ENCODE peak calls at places on chromosomes 13 and 19, in six cellular contexts. V, W, T, J, H and R are unnamed samples.

GRCh38 chr19:42242512-42243409 is at the start of gene GSK3A:
- DNase-seq in V (peak; percentile 99), W (peak; percentile 99), T (peak; percentile 99), J (peak; percentile 99), H (peak; percentile 99), R (peak; percentile 100)

GRCh38 chr19:4375164-4375619 is 25.2 kb downstream of the SH3GL1 start:
- DNase-seq in V (no peak), W (no peak), T (peak; percentile 91), J (no peak), H (no peak), R (peak; percentile 86)

GRCh38 chr13:40550130-40550529 is 116.3 kb downstream of the FOXO1 start:
- DNase-seq in V (no peak), W (no peak), T (no peak), J (no peak), H (no peak), R (no peak)

GRCh38 chr19:27776020-27776419 is 1436.9 kb downstream of the UQCRFS1 start:
- DNase-seq in V (peak; percentile 31), W (no peak), T (peak; percentile 81), J (no peak), H (no peak), R (no peak)

GRCh38 chr13:39134574-39134973 is 96.3 kb downstream of the NHLRC3 start:
- DNase-seq in V (no peak), W (no peak), T (no peak), J (no peak), H (no peak), R (no peak)

GRCh38 chr13:92838786-92839185 is 387.8 kb upstream of the GPC6 start:
- DNase-seq in V (peak; percentile 94), W (no peak), T (no peak), J (no peak), H (no peak), R (no peak)

GRCh38 chr13:100254002-100254401 is 165.1 kb downstream of the PCCA start:
- DNase-seq in V (no peak), W (no peak), T (no peak), J (no peak), H (no peak), R (no peak)

GRCh38 chr13:97403893-97404683 is 29.9 kb upstream of the RAP2A start:
- DNase-seq in V (peak; percentile 28), W (no peak), T (no peak), J (no peak), H (no peak), R (no peak)

GRCh38 chr13:64054306-64054705 is 2638.7 kb upstream of the PCDH20 start:
- DNase-seq in V (no peak), W (no peak), T (no peak), J (no peak), H (no peak), R (no peak)

GRCh38 chr19:3610745-3611717 is 4.4 kb upstream of the TBXA2R start:
- DNase-seq in V (no peak), W (no peak), T (no peak), J (no peak), H (no peak), R (no peak)

GRCh38 chr13:28755546-28755870 is 36.7 kb upstream of the SLC46A3 start:
- DNase-seq in V (no peak), W (no peak), T (no peak), J (no peak), H (no peak), R (no peak)

GRCh38 chr13:98944336-98944735 is 33.5 kb downstream of the DOCK9 start:
- DNase-seq in V (no peak), W (no peak), T (no peak), J (no peak), H (no peak), R (no peak)

GRCh38 chr13:44879452-44880058 is 109.7 kb downstream of the NUFIP1 start:
- DNase-seq in V (peak; percentile 64), W (no peak), T (peak; percentile 58), J (no peak), H (no peak), R (peak; percentile 63)

GRCh38 chr13:94656766-94657165 is 55.1 kb downstream of the GPR180 start:
- DNase-seq in V (peak; percentile 99), W (no peak), T (no peak), J (no peak), H (no peak), R (no peak)

GRCh38 chr13:95697052-95697680 is 20.2 kb downstream of the DNAJC3 start:
- DNase-seq in V (no peak), W (no peak), T (no peak), J (no peak), H (no peak), R (no peak)

DNA sequence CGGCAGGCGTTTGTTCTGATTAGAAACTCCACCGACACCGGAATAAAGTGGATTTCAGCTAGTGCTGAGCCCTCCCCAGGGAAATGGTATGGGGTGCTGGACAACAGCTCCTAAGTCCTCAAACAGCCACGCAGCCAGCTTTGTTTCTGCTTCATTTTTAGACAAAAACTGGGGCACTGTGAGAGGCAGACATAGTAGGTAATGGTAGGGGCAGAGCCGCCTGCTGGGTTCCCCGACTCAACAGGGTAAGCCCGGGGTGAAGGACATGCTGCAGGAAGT is 39.7 kb downstream of the CARS2 start:
- DNase-seq in V (no peak), W (no peak), T (no peak), J (no peak), H (no peak), R (no peak)
- H3K36me3 ChIP-seq in V (peaks cover 56% of the 10 kb centered on the region), W (no peaks in the 10 kb centered on the region), T (peaks cover 78% of the 10 kb centered on the region), J (no peaks in the 10 kb centered on the region), H (no peaks in the 10 kb centered on the region), R (peaks cover 33% of the 10 kb centered on the region)

GRCh38 chr19:18493440-18494266 is 28.2 kb downstream of the ELL start:
- DNase-seq in V (no peak), W (no peak), T (no peak), J (no peak), H (no peak), R (no peak)

GRCh38 chr19:18496980-18497256 is 25.0 kb downstream of the ELL start:
- DNase-seq in V (no peak), W (no peak), T (no peak), J (no peak), H (no peak), R (no peak)

GRCh38 chr19:18494267-18494607 is 27.6 kb downstream of the ELL start:
- DNase-seq in V (peak; percentile 69), W (no peak), T (no peak), J (no peak), H (no peak), R (no peak)

GRCh38 chr19:18495204-18495911 is 26.5 kb downstream of the ELL start:
- DNase-seq in V (no peak), W (no peak), T (no peak), J (no peak), H (no peak), R (no peak)

DNA sequence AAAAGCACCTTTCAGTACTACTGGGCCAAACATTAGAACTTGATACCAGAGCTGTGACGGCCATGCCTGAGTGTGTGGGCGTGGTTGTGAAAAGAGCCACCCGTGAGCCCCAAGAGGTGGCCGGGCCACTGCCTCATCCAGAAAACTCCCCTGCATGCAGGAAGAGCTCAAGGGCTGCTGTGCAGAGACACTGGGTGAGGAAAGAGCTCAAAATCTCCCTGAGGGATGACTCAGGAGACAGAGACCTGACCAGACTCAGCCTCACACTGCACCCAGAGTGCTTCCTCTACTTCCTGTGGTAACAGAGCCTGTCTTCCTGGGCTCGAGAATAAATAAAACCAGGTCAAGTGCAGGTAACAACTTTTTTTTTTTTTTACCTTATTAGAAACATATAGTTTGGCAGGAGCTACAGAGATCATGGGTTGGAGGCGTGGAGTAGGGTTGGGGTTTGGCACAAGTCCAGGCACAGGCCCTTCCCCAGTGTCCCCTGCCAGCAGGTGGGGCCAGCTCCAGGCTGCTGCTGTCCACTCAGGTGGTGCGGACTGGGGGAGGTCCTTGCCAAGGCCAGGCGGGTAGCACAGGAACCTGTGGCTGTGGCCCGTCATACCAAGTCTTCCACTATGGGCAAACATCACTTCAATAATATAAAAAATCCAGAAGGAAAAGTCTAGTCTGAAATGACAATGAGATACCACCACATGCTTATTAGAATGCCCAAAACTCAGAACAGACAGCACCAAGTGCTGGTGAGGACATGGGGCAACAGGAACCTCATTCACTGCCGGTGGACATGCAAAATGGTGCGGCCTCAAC is 25.5 kb downstream of the ELL start:
- DNase-seq in V (peak; percentile 80), W (peak; percentile 42), T (no peak), J (no peak), H (no peak), R (peak; percentile 65)
- H3K4me1 ChIP-seq in V (peaks cover 25% of the 10 kb centered on the region), W (peaks cover 92% of the 10 kb centered on the region), T (no peaks in the 10 kb centered on the region), J (peaks cover 30% of the 10 kb centered on the region), H (peaks cover 10% of the 10 kb centered on the region), R (peaks cover 14% of the 10 kb centered on the region)

DNA sequence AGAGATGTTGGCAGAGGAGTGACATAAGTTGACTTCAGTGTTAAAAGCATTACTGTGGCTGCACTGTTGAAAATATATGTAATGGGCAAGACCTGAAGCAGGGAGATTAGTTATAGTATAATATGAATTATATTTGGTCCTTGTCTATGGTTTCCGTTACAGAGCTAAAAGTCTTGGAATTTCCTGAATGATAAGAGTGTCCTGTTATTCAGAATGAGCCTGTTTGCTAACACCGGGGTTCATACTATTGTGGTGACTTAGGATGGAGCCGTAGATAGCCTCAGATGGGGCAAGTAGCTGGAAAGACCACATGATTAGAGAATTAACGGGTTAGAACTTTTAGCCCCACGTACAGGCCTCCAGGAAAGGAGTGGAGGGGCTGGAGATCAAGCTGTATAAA is 5.7 kb downstream of the USPL1 start:
- DNase-seq in V (no peak), W (no peak), T (no peak), J (no peak), H (no peak), R (no peak)
- H3K27ac ChIP-seq in V (no peak overlapping the region), W (no peak overlapping the region), T (no peak overlapping the region), J (no peak overlapping the region), H (no peak overlapping the region), R (no peak overlapping the region)

DNA sequence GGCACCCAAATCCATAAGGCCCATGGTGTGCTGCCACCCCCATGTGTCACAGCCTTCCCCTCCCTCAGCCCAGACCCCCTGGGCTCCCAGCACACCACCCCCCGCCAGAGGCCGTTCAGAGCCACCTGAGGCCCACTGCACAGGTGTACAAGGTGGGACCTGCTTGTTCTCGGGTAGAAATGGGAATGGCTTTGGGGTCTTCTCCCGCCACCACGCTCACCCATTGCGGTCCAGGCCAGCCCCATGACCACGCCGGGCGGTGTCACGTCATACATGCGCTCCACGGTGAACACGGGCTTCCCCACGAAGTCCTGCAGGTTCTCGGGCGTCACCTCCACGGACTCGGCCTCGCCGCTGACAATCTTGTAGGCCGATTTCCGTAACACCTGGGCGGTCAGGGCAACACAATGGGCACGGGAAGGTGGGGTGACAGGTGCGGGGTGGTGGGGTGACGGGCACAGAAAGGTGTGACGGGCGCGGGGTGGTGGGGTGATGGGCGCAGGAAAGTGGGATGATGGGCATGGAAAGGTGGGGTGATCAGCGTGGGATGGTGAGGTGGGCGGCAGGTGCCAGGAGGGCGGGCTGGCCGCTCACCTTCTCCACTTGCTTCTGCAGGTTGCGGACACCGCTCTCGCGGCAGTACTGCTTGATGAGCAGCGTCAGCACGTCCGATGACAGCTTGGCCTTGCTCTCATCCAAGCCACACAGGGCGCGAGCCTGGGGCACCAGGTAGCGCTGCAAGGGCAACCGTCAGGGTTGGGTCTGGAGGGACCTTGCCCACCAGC is 4.3 kb downstream of the RPL36 start:
- DNase-seq in V (no peak), W (no peak), T (peak; percentile 62), J (no peak), H (no peak), R (no peak)
- H3K36me3 ChIP-seq in V (peaks cover 76% of the 10 kb centered on the region), W (no peaks in the 10 kb centered on the region), T (peaks cover 42% of the 10 kb centered on the region), J (peaks cover 10% of the 10 kb centered on the region), H (no peaks in the 10 kb centered on the region), R (peaks cover 6% of the 10 kb centered on the region)

GRCh38 chr19:39155741-39156140 is 30.2 kb downstream of the PAK4 start:
- DNase-seq in V (no peak), W (no peak), T (no peak), J (no peak), H (no peak), R (no peak)
- H3K4me1 ChIP-seq in V (peaks cover 21% of the 10 kb centered on the region), W (peaks cover 48% of the 10 kb centered on the region), T (no peaks in the 10 kb centered on the region), J (peaks cover 61% of the 10 kb centered on the region), H (peaks cover 30% of the 10 kb centered on the region), R (no peaks in the 10 kb centered on the region)